ENCODE peak calls at places on chromosomes 1 and 21, in ten cellular contexts. U is A549, H is GM23338, T is uterus, Q is heart left ventricle, K is Panc1, E is endodermal cell, N is mesendoderm, P is suprapubic skin, F is mammary epithelial cell. X is an unnamed sample.

GRCh38 chr1:50724626-50725286 is 235.3 kb downstream of the FAF1 start:
- DNase-seq in H (no peak), P (no peak), E (no peak), K (no peak), U (no peak), Q (no peak), N (no peak), T (no peak), F (no peak), X (no peak)

GRCh38 chr1:241677171-241677570 is 25.1 kb downstream of the WDR64 start:
- DNase-seq in Q (no peak), U (no peak), T (no peak), K (no peak), P (no peak), F (no peak), N (no peak), H (no peak), E (no peak), X (no peak)

GRCh38 chr1:178055093-178055492 is 38.8 kb upstream of the RASAL2 start:
- DNase-seq in E (peak; percentile 89), N (peak; percentile 84), T (no peak), U (peak; percentile 79), Q (peak; percentile 69), F (no peak), K (peak; percentile 46), P (no peak), H (peak; percentile 74), X (peak; percentile 43)

GRCh38 chr1:59173721-59174120 is 123.2 kb upstream of the FGGY start:
- DNase-seq in E (no peak), K (no peak), U (no peak), H (no peak), F (peak; percentile 50), N (no peak), Q (no peak), P (no peak), T (no peak), X (no peak)

GRCh38 chr1:65429806-65430205 is 9.3 kb downstream of the LEPR start:
- DNase-seq in U (peak; percentile 23), H (no peak), Q (no peak), P (no peak), F (peak; percentile 77), T (no peak), E (no peak), K (no peak), N (no peak), X (no peak)

GRCh38 chr1:15997637-15998280 is 6.3 kb upstream of the SRARP start:
- DNase-seq in F (no peak), H (no peak), K (no peak), T (no peak), E (no peak), P (no peak), Q (no peak), U (no peak), N (no peak), X (no peak)

GRCh38 chr1:5765997-5766913 is 226.0 kb downstream of the NPHP4 start:
- DNase-seq in Q (peak; percentile 37), N (no peak), T (no peak), K (no peak), P (peak; percentile 71), E (no peak), H (no peak), F (no peak), U (no peak), X (no peak)

GRCh38 chr1:31241321-31241720 is 1.6 kb upstream of the NKAIN1 start:
- DNase-seq in K (no peak), E (no peak), Q (no peak), T (no peak), U (no peak), N (no peak), F (no peak), H (no peak), P (no peak), X (no peak)

GRCh38 chr21:37182222-37182621 is 84.9 kb downstream of the VPS26C start:
- DNase-seq in E (no peak), F (no peak), H (no peak), T (no peak), K (no peak), P (no peak), Q (no peak), N (no peak), U (no peak), X (no peak)

GRCh38 chr1:21496063-21496462 is 13.2 kb upstream of the ALPL start:
- DNase-seq in U (no peak), H (no peak), P (no peak), Q (no peak), N (no peak), K (no peak), E (peak; percentile 39), F (no peak), T (no peak), X (no peak)

GRCh38 chr21:36709868-36710728 is 11.2 kb downstream of the SIM2 start:
- DNase-seq in F (no peak), T (no peak), P (peak; percentile 32), E (peak; percentile 74), H (peak; percentile 69), Q (no peak), K (no peak), U (no peak), N (no peak), X (no peak)

GRCh38 chr1:184943998-184944397 is 30.3 kb downstream of the NIBAN1 start:
- DNase-seq in U (no peak), Q (no peak), E (no peak), N (no peak), P (no peak), F (no peak), T (no peak), K (no peak), H (no peak), X (no peak)

GRCh38 chr21:33027401-33028185 is 1.9 kb downstream of the OLIG2 start:
- DNase-seq in P (no peak), E (peak; percentile 75), F (no peak), N (no peak), U (no peak), Q (no peak), H (peak; percentile 65), T (no peak), K (no peak), X (no peak)

GRCh38 chr1:160354388-160354985 is 11.3 kb downstream of the NCSTN start:
- DNase-seq in K (no peak), U (peak; percentile 30), Q (no peak), F (no peak), P (no peak), N (peak; percentile 67), H (peak; percentile 73), T (no peak), E (peak; percentile 80), X (no peak)

DNA sequence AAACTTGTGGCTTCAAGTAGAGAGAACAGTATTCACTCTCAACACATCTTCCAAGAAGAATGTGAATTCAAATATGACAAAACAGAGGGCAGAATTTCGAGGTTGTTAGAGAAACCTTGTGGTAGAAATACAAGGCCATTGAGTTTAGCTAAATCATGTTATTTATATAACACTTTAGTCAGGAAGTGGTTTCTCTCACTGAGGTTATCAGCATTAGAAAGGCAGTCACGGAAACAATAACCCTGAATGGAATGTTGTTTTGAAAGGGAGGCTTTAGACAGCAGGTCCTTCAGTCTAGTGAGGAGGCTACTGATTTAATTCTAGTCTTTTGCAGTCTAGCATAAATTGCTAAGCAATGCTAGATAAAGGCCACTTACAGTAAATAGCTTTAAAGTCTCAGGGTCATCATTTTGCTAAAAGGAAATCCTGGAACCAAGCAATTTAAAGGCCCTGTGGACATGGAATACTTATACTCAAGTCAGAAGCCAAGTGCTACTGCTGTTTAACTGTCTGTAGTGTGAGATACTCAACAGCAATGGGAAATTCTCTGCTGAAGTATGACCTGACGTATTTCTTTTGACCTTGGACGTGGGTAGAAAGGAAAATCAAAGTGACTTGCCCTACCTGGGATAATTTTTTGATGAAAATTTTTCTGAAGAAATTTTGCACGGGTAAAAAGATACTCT is 89.0 kb upstream of the CHODL start:
- DNase-seq in F (no peak), U (no peak), N (peak; percentile 48), E (no peak), H (peak; percentile 80), Q (no peak), T (no peak), P (no peak), K (no peak), X (no peak)
- H3K4me1 ChIP-seq in F (no peaks in the 10 kb centered on the region), U (no peaks in the 10 kb centered on the region), N (no peaks in the 10 kb centered on the region), E (no peaks in the 10 kb centered on the region), H (peaks cover 12% of the 10 kb centered on the region), Q (peaks cover 10% of the 10 kb centered on the region), T (no peaks in the 10 kb centered on the region), P (no peaks in the 10 kb centered on the region), K (no peaks in the 10 kb centered on the region), X (peaks cover 8% of the 10 kb centered on the region)

GRCh38 chr1:228306275-228307217 is 98.7 kb downstream of the OBSCN start:
- DNase-seq in U (no peak), P (peak; percentile 68), T (no peak), E (peak; percentile 42), K (no peak), N (no peak), F (no peak), H (no peak), Q (peak; percentile 53), X (no peak)
- H3K27ac ChIP-seq in U (no peak overlapping the region), P (no peak overlapping the region), T (no peak overlapping the region), E (no peak overlapping the region), K (no peak overlapping the region), N (no peak overlapping the region), F (no peak overlapping the region), H (no peak overlapping the region), Q (no peak overlapping the region), X (no peak overlapping the region)

GRCh38 chr1:201916649-201917249 is 28.1 kb downstream of the SHISA4 start:
- DNase-seq in F (peak; percentile 61), Q (no peak), N (no peak), E (no peak), H (no peak), T (peak; percentile 92), P (no peak), K (no peak), U (peak; percentile 85), X (peak; percentile 41)
- H3K4me3 ChIP-seq in F (no peak overlapping the region), Q (no peak overlapping the region), N (no peak overlapping the region), E (no peak overlapping the region), H (no peak overlapping the region), T (peak overlapping the region; percentile 9), P (no peak overlapping the region), K (no peak overlapping the region), U (no peak overlapping the region), X (no peak overlapping the region)

GRCh38 chr1:175612286-175612685 is 131.1 kb downstream of the TNR start:
- DNase-seq in N (no peak), F (no peak), T (no peak), E (no peak), Q (no peak), U (no peak), P (no peak), K (no peak), H (peak; percentile 30), X (no peak)
- H3K4me1 ChIP-seq in N (no peaks in the 10 kb centered on the region), F (no peaks in the 10 kb centered on the region), T (no peaks in the 10 kb centered on the region), E (no peaks in the 10 kb centered on the region), Q (no peaks in the 10 kb centered on the region), U (no peaks in the 10 kb centered on the region), P (no peaks in the 10 kb centered on the region), K (no peaks in the 10 kb centered on the region), H (no peaks in the 10 kb centered on the region), X (peaks cover 6% of the 10 kb centered on the region)

GRCh38 chr1:109391626-109392025 is 6.1 kb downstream of the SORT1 start:
- DNase-seq in E (no peak), N (no peak), U (no peak), T (no peak), K (no peak), F (no peak), Q (no peak), P (no peak), H (no peak), X (no peak)
- H3K27ac ChIP-seq in E (no peak overlapping the region), N (no peak overlapping the region), U (no peak overlapping the region), T (peak overlapping the region; percentile 81), K (peak overlapping the region; percentile 7), F (no peak overlapping the region), Q (peak overlapping the region; percentile 91), P (peak overlapping the region; percentile 85), H (no peak overlapping the region), X (peak overlapping the region; percentile 92)

X was measured in left ventricle myocardium inferior.